ENCODE peak calls at places on chromosomes 7 and 10, in eight cellular contexts. M, C, A, U, V, S, L and X are unnamed samples.

GRCh38 chr7:68313806-68314205 is 1284.5 kb upstream of the AUTS2 start:
- DNase-seq in V (no peak), L (no peak), S (no peak), M (no peak), C (no peak), A (no peak), U (no peak), X (no peak)

GRCh38 chr7:7099584-7100014 is 82.7 kb upstream of the C1GALT1 start:
- DNase-seq in L (peak), A (peak), S (peak), M (peak), C (peak), U (peak), V (peak), X (no peak)

GRCh38 chr10:68618234-68618633 is 58.1 kb downstream of the TET1 start:
- DNase-seq in V (no peak), M (no peak), A (peak), L (no peak), U (no peak), S (no peak), C (no peak), X (no peak)

GRCh38 chr7:20488850-20489249 is 126.6 kb upstream of the ABCB5 start:
- DNase-seq in U (no peak), M (no peak), S (no peak), L (no peak), A (no peak), C (no peak), V (no peak), X (no peak)

GRCh38 chr10:72067463-72068125 is 20.8 kb downstream of the SPOCK2 start:
- DNase-seq in A (no peak), S (no peak), U (no peak), M (no peak), L (no peak), V (no peak), C (no peak), X (no peak)

GRCh38 chr7:98640375-98640774 is 23.3 kb downstream of the NPTX2 start:
- DNase-seq in A (no peak), C (no peak), M (no peak), V (no peak), S (no peak), U (no peak), L (no peak), X (no peak)

GRCh38 chr7:3043544-3044395 is at the start of gene CARD11:
- DNase-seq in C (no peak), U (no peak), V (no peak), M (no peak), A (peak), L (no peak), S (no peak), X (no peak)

GRCh38 chr7:96667026-96667425 is 42.6 kb downstream of the SEM1 start:
- DNase-seq in C (no peak), S (no peak), V (no peak), M (no peak), A (peak), L (no peak), U (no peak), X (no peak)

GRCh38 chr10:61589547-61590243 is 73.0 kb upstream of the CABCOCO1 start:
- DNase-seq in S (no peak), C (no peak), V (no peak), L (no peak), M (no peak), A (no peak), U (no peak), X (no peak)

GRCh38 chr10:116385994-116386809 is 41.4 kb upstream of the PNLIPRP3 start:
- DNase-seq in C (no peak), U (no peak), L (no peak), V (no peak), M (peak), A (peak), S (no peak), X (no peak)

GRCh38 chr7:23477962-23478866 is 7.9 kb upstream of the IGF2BP3 start:
- DNase-seq in A (no peak), M (no peak), V (no peak), C (no peak), L (no peak), S (no peak), U (no peak), X (no peak)

GRCh38 chr7:152931583-152931982 is 172.0 kb downstream of the ACTR3B start:
- DNase-seq in A (no peak), S (no peak), M (no peak), C (no peak), V (no peak), L (no peak), U (no peak), X (no peak)

GRCh38 chr10:113663142-113663541 is 699 bp downstream of the NRAP start:
- DNase-seq in A (peak), V (no peak), L (no peak), U (no peak), M (no peak), S (no peak), C (no peak), X (no peak)

GRCh38 chr7:36298145-36298544 is 91.5 kb upstream of the ANLN start:
- DNase-seq in S (no peak), A (no peak), U (no peak), V (no peak), M (no peak), C (no peak), L (no peak), X (no peak)

GRCh38 chr7:34036069-34036920 is 131.0 kb downstream of the BMPER start:
- DNase-seq in C (no peak), L (peak), S (no peak), V (no peak), A (peak), M (peak), U (peak), X (no peak)

GRCh38 chr10:63717089-63717715 is 196.0 kb downstream of the REEP3 start:
- DNase-seq in M (no peak), L (no peak), C (no peak), U (no peak), S (no peak), A (no peak), V (no peak), X (no peak)

GRCh38 chr10:94006591-94007550 is 13.1 kb downstream of the PLCE1 start:
- DNase-seq in S (no peak), V (no peak), A (peak), U (no peak), C (no peak), L (no peak), M (no peak), X (no peak)

GRCh38 chr7:112937651-112938390 is 147.6 kb upstream of the TMEM168 start:
- DNase-seq in M (no peak), S (no peak), C (no peak), U (no peak), A (peak), V (no peak), L (no peak), X (no peak)

GRCh38 chr10:86888585-86889381 is 68.6 kb downstream of the MMRN2 start:
- DNase-seq in A (peak), C (no peak), L (no peak), V (no peak), M (no peak), U (no peak), S (no peak), X (no peak)

GRCh38 chr7:99041526-99041925 is 102.4 kb downstream of the SMURF1 start:
- DNase-seq in A (no peak), V (no peak), L (no peak), C (no peak), U (peak), S (no peak), M (no peak), X (no peak)

GRCh38 chr7:1197997-1198632 is 34.6 kb upstream of the UNCX start:
- DNase-seq in L (no peak), C (no peak), A (peak), U (no peak), S (no peak), M (no peak), V (no peak), X (no peak)

GRCh38 chr7:116511552-116512523 is 12.3 kb downstream of the CAV2 start:
- DNase-seq in V (peak), A (peak), U (no peak), M (peak), C (no peak), L (peak), S (no peak), X (no peak)

GRCh38 chr10:8043569-8044306 is 10.8 kb upstream of the GATA3 start:
- DNase-seq in U (no peak), V (no peak), M (no peak), A (no peak), C (no peak), S (no peak), L (no peak), X (no peak)

GRCh38 chr7:4809091-4809591 is 33.7 kb downstream of the AP5Z1 start:
- DNase-seq in V (peak), L (peak), A (no peak), S (no peak), C (no peak), U (no peak), M (no peak), X (no peak)

GRCh38 chr7:129657363-129657762 is 45.8 kb downstream of the NRF1 start:
- DNase-seq in A (peak), C (no peak), M (no peak), L (no peak), V (no peak), U (no peak), S (no peak), X (no peak)
- H3K27ac ChIP-seq in A (no peak), C (no peak), M (no peak), L (no peak), V (no peak), U (no peak), S (no peak), X (no peak)

GRCh38 chr7:88089484-88090050 is 130.3 kb downstream of the SRI start:
- DNase-seq in A (no peak), S (no peak), U (no peak), M (no peak), L (no peak), V (no peak), C (no peak), X (no peak)
- TF ChIP-seq CTCF in A (no peak), S (no peak), U (no peak), M (no peak), L (no peak), V (no peak), C (no peak), X (no peak)

GRCh38 chr7:16978358-16979244 is 96.8 kb upstream of the AGR3 start:
- DNase-seq in L (no peak), U (no peak), M (no peak), S (no peak), V (no peak), C (no peak), A (peak), X (no peak)
- H3K27ac ChIP-seq in L (no peak), U (no peak), M (no peak), S (no peak), V (no peak), C (peak), A (peak), X (no peak)

DNA sequence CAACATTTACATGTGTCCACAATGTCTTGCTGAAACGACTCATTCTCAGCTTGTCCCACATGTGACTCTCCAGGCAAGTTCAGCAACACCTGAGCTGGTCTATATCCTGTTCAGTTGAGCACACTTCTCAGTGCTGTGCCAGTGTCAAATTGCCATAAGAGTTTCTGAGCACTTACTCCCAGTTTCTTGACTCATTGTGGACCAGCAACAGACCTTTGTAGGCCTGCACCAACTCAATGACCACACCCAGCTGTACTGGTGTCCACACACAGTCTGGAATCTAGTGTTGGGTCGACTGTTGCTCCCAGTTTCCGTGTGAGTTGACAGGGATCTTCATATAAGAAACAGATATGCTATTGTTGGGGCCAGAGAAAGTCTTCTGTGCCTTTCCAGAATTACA is 88.0 kb downstream of the PTPN20 start:
- DNase-seq in M (no peak), S (no peak), V (no peak), C (no peak), A (no peak), L (no peak), U (no peak), X (no peak)
- TF ChIP-seq CTCF in M (no peak), S (no peak), V (no peak), C (no peak), A (no peak), L (no peak), U (no peak), X (no peak)

DNA sequence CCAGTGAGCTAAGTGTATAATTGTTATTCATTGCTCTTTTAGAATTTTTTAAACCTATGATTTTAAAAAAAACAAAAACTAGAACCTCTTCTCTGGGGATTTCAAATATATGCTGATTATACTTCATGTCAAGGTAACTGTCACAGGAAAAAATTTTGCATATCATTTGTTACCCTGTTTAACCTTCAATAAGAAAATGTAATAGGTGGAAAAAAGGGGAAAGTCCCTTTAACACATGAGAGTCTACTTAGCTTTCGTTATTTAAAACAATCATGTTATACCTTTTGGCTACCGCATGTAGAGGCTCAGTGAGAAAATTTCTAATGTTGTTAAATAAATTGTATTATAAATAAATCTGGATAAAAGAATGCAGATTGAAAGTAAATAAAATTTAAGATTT is 190.1 kb upstream of the AKR1E2 start:
- DNase-seq in S (no peak), U (no peak), A (no peak), L (no peak), M (no peak), C (no peak), V (no peak), X (no peak)
- H3K27ac ChIP-seq in S (no peak), U (no peak), A (no peak), L (no peak), M (no peak), C (no peak), V (no peak), X (no peak)

DNA sequence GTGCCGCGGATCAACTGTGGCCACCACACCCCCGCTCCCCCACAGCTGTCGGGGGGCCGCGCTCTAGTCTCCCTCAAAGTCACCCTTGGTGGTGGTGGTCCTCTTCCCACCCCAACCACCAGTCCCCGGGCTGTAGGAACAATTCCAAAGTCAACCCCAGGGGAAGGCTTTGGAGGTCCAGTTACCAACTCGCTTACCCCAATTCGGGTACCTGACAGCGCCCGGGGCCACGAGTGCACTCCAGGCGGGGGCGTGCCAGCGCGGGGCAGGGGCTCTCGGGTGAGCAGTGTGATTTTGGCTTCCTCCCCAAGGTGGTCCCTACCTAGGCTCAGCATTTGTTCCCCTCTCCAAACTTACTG is 584 bp upstream of the ZMIZ1 start:
- DNase-seq in M (no peak), U (no peak), S (no peak), L (no peak), C (no peak), V (peak), A (no peak), X (no peak)
- TF ChIP-seq CTCF in M (no peak), U (no peak), S (no peak), L (no peak), C (no peak), V (no peak), A (no peak), X (no peak)

DNA sequence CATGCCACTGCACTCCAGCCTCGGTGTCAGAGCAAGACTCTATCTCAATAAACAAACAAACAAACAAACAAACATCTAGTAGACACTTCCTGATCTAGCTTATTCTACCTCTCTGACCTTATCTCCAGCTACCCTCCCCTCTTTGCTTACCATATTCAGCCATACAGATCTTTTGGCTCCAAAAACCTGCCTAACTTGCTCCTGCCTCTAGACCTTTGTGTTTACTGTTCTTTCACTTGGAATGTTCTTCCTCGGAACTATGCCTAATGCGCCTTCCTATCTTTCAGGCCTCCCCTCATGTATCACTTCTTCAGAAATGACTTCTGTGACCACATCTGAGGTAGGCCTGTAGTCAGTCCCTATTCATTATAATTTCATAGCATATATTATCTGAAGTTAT is 20.3 kb upstream of the WNT8B start:
- DNase-seq in L (no peak), V (no peak), C (no peak), S (no peak), A (no peak), U (no peak), M (no peak), X (no peak)
- H3K27ac ChIP-seq in L (no peak), V (no peak), C (no peak), S (no peak), A (no peak), U (no peak), M (no peak), X (no peak)

GRCh38 chr7:31065021-31065593 is 13.0 kb downstream of the ADCYAP1R1 start:
- DNase-seq in L (no peak), V (no peak), S (no peak), C (peak), U (no peak), A (no peak), M (no peak), X (no peak)
- TF ChIP-seq CTCF in L (no peak), V (no peak), S (no peak), C (no peak), U (no peak), A (no peak), M (no peak), X (no peak)